ENCODE peak calls at places on chromosome 16, in eight cellular contexts. K is adrenal gland, Q is aorta, A is breast epithelium, L is sigmoid colon, D is body of pancreas, U is psoas muscle, P is H9. G is an unnamed sample.

GRCh38 chr16:4314532-4315184 is 1.2 kb upstream of the GLIS2 start:
- DNase-seq in K (peak; percentile 55), Q (no peak), A (no peak), L (peak; percentile 78), D (peak; percentile 27), U (peak; percentile 61), P (peak; percentile 66), G (peak; percentile 60)

GRCh38 chr16:88103011-88103410 is 151.8 kb downstream of the BANP start:
- DNase-seq in K (no peak), Q (peak; percentile 62), A (no peak), L (no peak), D (no peak), U (peak; percentile 35), P (no peak), G (no peak)

GRCh38 chr16:78996806-78997205 is 603.7 kb downstream of the MAF start:
- DNase-seq in K (no peak), Q (no peak), A (no peak), L (no peak), D (no peak), U (no peak), P (no peak), G (no peak)

GRCh38 chr16:11689031-11689840 is 21.0 kb downstream of the SNN start:
- DNase-seq in K (no peak), Q (no peak), A (no peak), L (peak; percentile 48), D (no peak), U (no peak), P (no peak), G (no peak)

GRCh38 chr16:57592591-57593003 is 35.8 kb upstream of the ADGRG1 start:
- DNase-seq in K (no peak), Q (peak; percentile 55), A (no peak), L (no peak), D (no peak), U (no peak), P (no peak), G (no peak)

GRCh38 chr16:2296662-2297505 is 29.0 kb upstream of the RNPS1 start:
- DNase-seq in K (peak; percentile 91), Q (no peak), A (no peak), L (no peak), D (peak; percentile 68), U (no peak), P (peak; percentile 71), G (no peak)

GRCh38 chr16:74297296-74297665 is 667 bp downstream of the PSMD7 start:
- DNase-seq in K (peak; percentile 43), Q (no peak), A (no peak), L (no peak), D (no peak), U (peak; percentile 55), P (no peak), G (no peak)

GRCh38 chr16:72978212-72978611 is 69.7 kb downstream of the ZFHX3 start:
- DNase-seq in K (no peak), Q (no peak), A (no peak), L (no peak), D (no peak), U (no peak), P (no peak), G (no peak)

GRCh38 chr16:83602797-83603735 is 204.7 kb upstream of the HSBP1 start:
- DNase-seq in K (no peak), Q (no peak), A (no peak), L (no peak), D (no peak), U (no peak), P (peak; percentile 25), G (no peak)

GRCh38 chr16:31421587-31421986 is 6.6 kb downstream of the COX6A2 start:
- DNase-seq in K (no peak), Q (no peak), A (no peak), L (no peak), D (no peak), U (no peak), P (no peak), G (no peak)

GRCh38 chr16:87727346-87727745 is 38.4 kb downstream of the KLHDC4 start:
- DNase-seq in K (no peak), Q (no peak), A (no peak), L (no peak), D (no peak), U (no peak), P (no peak), G (no peak)

GRCh38 chr16:5882087-5882661 is 784.6 kb upstream of the EEF2KMT start:
- DNase-seq in K (no peak), Q (no peak), A (no peak), L (no peak), D (no peak), U (no peak), P (no peak), G (no peak)

GRCh38 chr16:50509521-50510341 is 38.5 kb upstream of the NKD1 start:
- DNase-seq in K (no peak), Q (no peak), A (no peak), L (no peak), D (peak; percentile 33), U (no peak), P (peak; percentile 75), G (no peak)
- H3K27ac ChIP-seq in K (no peak overlapping the region), Q (no peak overlapping the region), A (no peak overlapping the region), L (no peak overlapping the region), D (no peak overlapping the region), U (no peak overlapping the region), P (no peak overlapping the region), G (no peak overlapping the region)

GRCh38 chr16:66548868-66549267 is 1.1 kb downstream of the TK2 start:
- DNase-seq in K (no peak), Q (no peak), A (no peak), L (no peak), D (no peak), U (no peak), P (no peak), G (no peak)
- H3K27ac ChIP-seq in K (peak overlapping the region; percentile 96), Q (peak overlapping the region; percentile 95), A (peak overlapping the region; percentile 95), L (peak overlapping the region; percentile 99), D (peak overlapping the region; percentile 98), U (peak overlapping the region; percentile 92), P (no peak overlapping the region), G (peak overlapping the region; percentile 76)

DNA sequence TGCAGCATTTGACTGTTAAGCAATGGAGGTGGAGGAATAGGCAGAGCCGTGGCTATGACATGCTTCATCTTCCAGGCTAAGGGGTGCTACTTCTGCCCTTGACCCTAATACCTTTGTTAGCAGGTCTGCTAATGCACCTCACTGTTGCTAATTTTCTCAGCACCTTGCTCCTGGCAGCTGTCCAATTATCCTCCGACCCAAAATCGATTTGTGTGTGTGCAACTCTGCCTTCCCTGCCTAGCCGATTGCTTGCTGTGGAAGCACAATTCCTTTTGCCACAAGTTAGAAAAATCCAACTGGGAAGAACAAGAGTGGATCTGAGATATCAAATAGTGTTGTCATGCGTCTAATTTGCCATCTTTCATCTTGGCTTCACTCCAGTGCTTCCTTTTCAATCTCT is 422.7 kb downstream of the RBFOX1 start:
- DNase-seq in K (no peak), Q (no peak), A (no peak), L (no peak), D (no peak), U (no peak), P (no peak), G (no peak)
- H3K27ac ChIP-seq in K (no peak overlapping the region), Q (no peak overlapping the region), A (no peak overlapping the region), L (no peak overlapping the region), D (no peak overlapping the region), U (no peak overlapping the region), P (no peak overlapping the region), G (no peak overlapping the region)

DNA sequence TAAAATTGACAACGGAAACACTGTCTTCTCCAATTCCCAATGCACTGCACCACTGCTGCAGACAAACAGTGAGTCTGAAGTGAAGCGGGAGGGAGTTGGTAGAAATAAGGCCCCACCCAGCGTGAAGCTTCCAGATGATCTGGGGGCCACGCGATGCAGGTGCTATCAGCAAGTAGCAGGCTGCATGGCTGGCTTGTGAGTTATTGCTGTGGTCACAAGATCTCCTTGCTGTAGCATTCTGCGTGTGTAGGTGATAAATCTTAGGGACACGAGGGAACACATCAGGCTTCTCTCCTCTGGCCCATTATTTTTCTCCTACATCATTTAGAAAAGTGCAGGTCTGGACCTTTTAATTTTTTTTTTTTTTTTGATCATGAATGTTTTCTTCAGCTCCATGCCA is 407.6 kb downstream of the TMEM114 start:
- DNase-seq in K (no peak), Q (no peak), A (no peak), L (no peak), D (no peak), U (no peak), P (no peak), G (no peak)
- H3K27ac ChIP-seq in K (no peak overlapping the region), Q (no peak overlapping the region), A (no peak overlapping the region), L (no peak overlapping the region), D (no peak overlapping the region), U (no peak overlapping the region), P (no peak overlapping the region), G (no peak overlapping the region)

GRCh38 chr16:89957214-89957785 is 8.7 kb downstream of the DEF8 start:
- DNase-seq in K (no peak), Q (no peak), A (no peak), L (no peak), D (no peak), U (no peak), P (no peak), G (no peak)
- H3K27ac ChIP-seq in K (no peak overlapping the region), Q (no peak overlapping the region), A (no peak overlapping the region), L (no peak overlapping the region), D (no peak overlapping the region), U (no peak overlapping the region), P (no peak overlapping the region), G (no peak overlapping the region)

GRCh38 chr16:13931845-13932244 is 11.9 kb downstream of the ERCC4 start:
- DNase-seq in K (no peak), Q (no peak), A (no peak), L (no peak), D (no peak), U (no peak), P (no peak), G (no peak)
- H3K27ac ChIP-seq in K (no peak overlapping the region), Q (no peak overlapping the region), A (no peak overlapping the region), L (no peak overlapping the region), D (no peak overlapping the region), U (no peak overlapping the region), P (no peak overlapping the region), G (no peak overlapping the region)

DNA sequence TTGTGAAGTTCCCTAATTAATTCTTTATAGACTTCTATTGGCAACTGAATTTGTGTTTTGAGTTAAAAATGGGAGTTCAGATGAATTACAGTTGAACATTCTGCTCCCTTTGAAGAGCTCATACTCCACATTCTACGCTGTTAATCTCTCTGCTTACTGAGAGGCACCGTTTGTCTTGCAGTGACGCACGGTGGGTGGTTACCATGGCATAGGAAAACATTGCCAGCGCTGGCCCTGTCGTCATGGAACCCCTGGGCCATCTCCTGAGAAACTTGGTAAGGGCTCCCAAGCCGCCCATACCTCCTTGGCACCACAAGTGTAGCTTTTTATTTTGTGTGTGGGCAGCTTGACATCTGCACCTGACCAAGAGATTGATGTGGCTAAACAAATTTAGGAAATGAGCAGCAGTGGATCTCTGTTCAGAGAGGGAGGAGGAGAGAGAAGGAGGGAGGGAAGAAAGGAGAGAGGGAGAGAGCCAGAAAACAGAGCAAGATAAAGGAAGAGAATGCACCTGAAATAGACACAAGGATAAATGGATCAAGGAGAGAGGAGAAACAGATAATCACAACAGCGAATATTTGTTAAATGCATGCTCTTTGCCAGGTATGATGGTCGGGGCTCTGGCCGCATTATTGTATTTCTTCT is 398.5 kb downstream of the HAPSTR1 start:
- DNase-seq in K (no peak), Q (peak; percentile 71), A (no peak), L (peak; percentile 93), D (peak; percentile 51), U (no peak), P (no peak), G (no peak)
- H3K27ac ChIP-seq in K (no peak overlapping the region), Q (no peak overlapping the region), A (no peak overlapping the region), L (peak overlapping the region; percentile 83), D (no peak overlapping the region), U (no peak overlapping the region), P (no peak overlapping the region), G (no peak overlapping the region)